ENCODE peak calls at places on chromosome 16, in ten cellular contexts. D, A, H, W, F, X, J, I, O and C are unnamed samples.

GRCh38 chr16:60203525-60204124 is 1469.5 kb upstream of the GOT2 start:
- DNase-seq in A (no peak), W (peak; percentile 22), H (no peak), O (peak; percentile 5), I (no peak), F (peak; percentile 26), X (no peak), D (no peak), J (no peak), C (no peak)

GRCh38 chr16:84482001-84482891 is 22.2 kb downstream of the MEAK7 start:
- DNase-seq in H (no peak), A (no peak), X (no peak), O (no peak), I (no peak), J (no peak), D (no peak), W (no peak), F (no peak), C (peak; percentile 76)

GRCh38 chr16:70594569-70594968 is 51.8 kb upstream of the IL34 start:
- DNase-seq in J (no peak), W (no peak), H (no peak), D (peak; percentile 78), I (no peak), A (no peak), X (no peak), F (no peak), O (no peak), C (peak; percentile 84)

GRCh38 chr16:3138342-3138741 is 3.5 kb downstream of the ZNF213 start:
- DNase-seq in H (no peak), W (no peak), O (no peak), J (no peak), F (no peak), D (no peak), A (no peak), X (no peak), I (no peak), C (no peak)

GRCh38 chr16:5432166-5432565 is 334.6 kb upstream of the EEF2KMT start:
- DNase-seq in F (no peak), X (no peak), I (no peak), H (no peak), W (no peak), O (no peak), D (no peak), J (no peak), A (no peak), C (no peak)

GRCh38 chr16:24988593-24989338 is 26.4 kb downstream of the ARHGAP17 start:
- DNase-seq in O (peak; percentile 30), J (peak; percentile 24), D (peak; percentile 67), A (no peak), X (peak; percentile 81), I (peak; percentile 48), H (no peak), W (peak; percentile 54), F (peak; percentile 74), C (no peak)

GRCh38 chr16:60763869-60764268 is 1272.4 kb downstream of the CDH8 start:
- DNase-seq in F (no peak), X (no peak), W (no peak), H (no peak), A (no peak), J (no peak), I (no peak), O (no peak), D (no peak), C (no peak)

GRCh38 chr16:79274197-79274596 is 326.3 kb downstream of the MAF start:
- DNase-seq in X (no peak), O (no peak), H (no peak), D (no peak), J (no peak), W (no peak), F (no peak), I (no peak), A (no peak), C (no peak)

GRCh38 chr16:142405-142804 is 3.9 kb upstream of the NPRL3 start:
- DNase-seq in W (no peak), X (no peak), F (no peak), H (no peak), I (no peak), D (no peak), J (no peak), O (no peak), A (no peak), C (no peak)

GRCh38 chr16:82111944-82112343 is 58.1 kb downstream of the MPHOSPH6 start:
- DNase-seq in X (no peak), A (no peak), W (no peak), J (peak; percentile 75), F (no peak), H (no peak), I (no peak), D (no peak), O (no peak), C (no peak)

GRCh38 chr16:56742030-56742984 is 12.4 kb downstream of the NUP93 start:
- DNase-seq in A (no peak), I (no peak), O (no peak), H (no peak), D (no peak), X (no peak), J (no peak), W (peak; percentile 28), F (peak; percentile 83), C (no peak)

GRCh38 chr16:15947983-15948509 is 1.4 kb upstream of the ABCC1 start:
- DNase-seq in D (no peak), F (no peak), O (no peak), X (no peak), I (no peak), H (no peak), J (no peak), W (no peak), A (no peak), C (no peak)

GRCh38 chr16:68200120-68200783 is 35.7 kb downstream of the ESRP2 start:
- DNase-seq in X (no peak), F (peak; percentile 41), A (no peak), W (no peak), O (no peak), D (no peak), I (no peak), H (no peak), J (no peak), C (no peak)
- H3K4me1 ChIP-seq in X (no peaks in the 10 kb centered on the region), F (peaks cover 2% of the 10 kb centered on the region), A (no peaks in the 10 kb centered on the region), W (no peaks in the 10 kb centered on the region), O (peaks cover 17% of the 10 kb centered on the region), D (no peaks in the 10 kb centered on the region), I (no peaks in the 10 kb centered on the region), H (no peaks in the 10 kb centered on the region), J (no peaks in the 10 kb centered on the region), C (no peaks in the 10 kb centered on the region)

DNA sequence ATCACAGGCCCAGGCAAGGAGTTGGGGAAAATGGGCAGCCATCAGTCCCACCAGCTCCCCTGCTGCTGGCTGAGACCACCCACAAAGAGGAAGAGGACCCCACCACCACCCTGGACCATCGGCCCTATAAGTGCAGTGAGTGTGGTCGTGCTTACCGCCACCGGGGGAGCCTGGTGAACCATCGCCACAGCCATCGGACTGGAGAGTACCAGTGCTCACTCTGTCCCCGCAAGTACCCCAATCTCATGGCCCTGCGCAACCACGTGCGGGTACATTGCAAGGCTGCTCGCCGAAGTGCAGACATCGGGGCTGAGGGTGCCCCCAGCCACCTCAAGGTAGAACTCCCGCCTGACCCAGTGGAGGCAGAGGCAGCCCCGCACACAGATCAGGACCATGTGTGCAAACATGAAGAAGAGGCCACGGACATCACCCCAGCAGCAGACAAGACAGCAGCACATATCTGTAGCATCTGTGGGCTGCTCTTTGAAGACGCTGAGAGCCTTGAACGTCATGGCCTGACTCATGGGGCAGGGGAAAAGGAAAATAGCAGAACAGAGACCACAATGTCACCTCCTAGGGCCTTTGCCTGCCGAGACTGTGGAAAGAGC is 3.5 kb downstream of the ZNF646 start:
- DNase-seq in H (no peak), X (no peak), F (no peak), W (no peak), A (no peak), I (no peak), O (no peak), J (no peak), D (peak; percentile 61), C (no peak)
- TF ChIP-seq CTCF in H (peak; percentile 44), X (no peak), F (no peak), W (no peak), A (peak; percentile 10), I (peak; percentile 6), O (no peak), J (no peak), D (no peak), C (no peak)

GRCh38 chr16:58127634-58128033 is 1.5 kb downstream of the CFAP20 start:
- DNase-seq in O (no peak), X (no peak), J (no peak), H (no peak), A (no peak), F (no peak), W (no peak), D (no peak), I (no peak), C (no peak)

GRCh38 chr16:58125781-58126335 is 3.3 kb downstream of the CFAP20 start:
- DNase-seq in X (no peak), O (no peak), A (no peak), D (no peak), J (no peak), F (no peak), I (no peak), W (no peak), H (no peak), C (peak; percentile 33)

GRCh38 chr16:58127033-58127556 is 2.1 kb downstream of the CFAP20 start:
- DNase-seq in O (no peak), H (no peak), W (peak; percentile 52), D (no peak), A (no peak), F (peak; percentile 68), J (peak; percentile 33), I (no peak), X (no peak), C (peak; percentile 53)

GRCh38 chr16:58125041-58125440 is 4.1 kb downstream of the CFAP20 start:
- DNase-seq in F (no peak), H (no peak), W (no peak), D (no peak), O (no peak), X (no peak), A (no peak), J (no peak), I (no peak), C (no peak)

GRCh38 chr16:58126451-58126968 is 2.7 kb downstream of the CFAP20 start:
- DNase-seq in D (no peak), O (no peak), H (no peak), I (no peak), F (no peak), W (no peak), J (no peak), X (no peak), A (no peak), C (no peak)
- H3K4me1 ChIP-seq in D (peaks cover 17% of the 10 kb centered on the region), O (peaks cover 27% of the 10 kb centered on the region), H (peaks cover 14% of the 10 kb centered on the region), I (peaks cover 14% of the 10 kb centered on the region), F (peaks cover 6% of the 10 kb centered on the region), W (peaks cover 42% of the 10 kb centered on the region), J (peaks cover 25% of the 10 kb centered on the region), X (peaks cover 60% of the 10 kb centered on the region), A (peaks cover 65% of the 10 kb centered on the region), C (peaks cover 60% of the 10 kb centered on the region)

GRCh38 chr16:27209591-27209990 is 6.3 kb downstream of the KDM8 start:
- DNase-seq in X (no peak), A (no peak), D (no peak), J (no peak), H (no peak), W (no peak), F (no peak), O (no peak), I (no peak), C (no peak)
- TF ChIP-seq CTCF in X (no peak), A (no peak), D (no peak), J (no peak), H (no peak), W (no peak), F (no peak), O (no peak), I (no peak), C (no peak)

GRCh38 chr16:67533024-67533560 is 4.5 kb downstream of the RIPOR1 start:
- DNase-seq in W (no peak), O (no peak), J (no peak), X (no peak), I (no peak), D (no peak), H (no peak), F (no peak), A (no peak), C (no peak)
- H3K4me1 ChIP-seq in W (peaks cover 21% of the 10 kb centered on the region), O (peaks cover 22% of the 10 kb centered on the region), J (peaks cover 10% of the 10 kb centered on the region), X (peaks cover 46% of the 10 kb centered on the region), I (peaks cover 3% of the 10 kb centered on the region), D (peaks cover 12% of the 10 kb centered on the region), H (peaks cover 4% of the 10 kb centered on the region), F (peaks cover 4% of the 10 kb centered on the region), A (peaks cover 46% of the 10 kb centered on the region), C (peaks cover 76% of the 10 kb centered on the region)